ENCODE peak calls at places on chromosomes 6 and 20, in seven cellular contexts. One of them, this sample, is unnamed. For H3K4me1, the result is how much of the 10 kb centered on the place peaks cover.

GRCh38 chr20:14214046-14214445 is 123.4 kb downstream of the FLRT3 start:
- DNase-seq in H9: no peak
- DNase-seq in IMR-90: no peak
- DNase-seq in mesendoderm: no peak
- DNase-seq in H1: no peak
- DNase-seq in trophoblast cell: no peak
- DNase-seq in neuronal stem cell: no peak
- DNase-seq in this sample: no peak

GRCh38 chr6:10418862-10419748 is 4.2 kb upstream of the TFAP2A start:
- DNase-seq in mesendoderm: peak
- DNase-seq in H1: no peak
- DNase-seq in neuronal stem cell: no peak
- DNase-seq in trophoblast cell: peak
- DNase-seq in IMR-90: peak
- DNase-seq in H9: peak
- DNase-seq in this sample: no peak

GRCh38 chr20:33475381-33476160 is 14.3 kb upstream of the CBFA2T2 start:
- DNase-seq in IMR-90: no peak
- DNase-seq in H9: peak
- DNase-seq in mesendoderm: no peak
- DNase-seq in neuronal stem cell: no peak
- DNase-seq in H1: no peak
- DNase-seq in trophoblast cell: no peak
- DNase-seq in this sample: no peak

GRCh38 chr6:67184405-67184804 is 1450.7 kb upstream of the ADGRB3 start:
- DNase-seq in H1: no peak
- DNase-seq in trophoblast cell: no peak
- DNase-seq in IMR-90: no peak
- DNase-seq in H9: no peak
- DNase-seq in mesendoderm: no peak
- DNase-seq in neuronal stem cell: no peak
- DNase-seq in this sample: no peak

GRCh38 chr20:24332956-24333355 is 136.5 kb upstream of the SYNDIG1 start:
- DNase-seq in IMR-90: no peak
- DNase-seq in neuronal stem cell: no peak
- DNase-seq in trophoblast cell: no peak
- DNase-seq in H9: no peak
- DNase-seq in mesendoderm: no peak
- DNase-seq in H1: no peak
- DNase-seq in this sample: no peak

GRCh38 chr20:41245086-41245707 is 72.3 kb downstream of the ZHX3 start:
- DNase-seq in IMR-90: peak
- DNase-seq in H9: peak
- DNase-seq in H1: peak
- DNase-seq in mesendoderm: no peak
- DNase-seq in trophoblast cell: no peak
- DNase-seq in neuronal stem cell: peak
- DNase-seq in this sample: peak

GRCh38 chr6:109978174-109979032 is at the start of gene GPR6:
- DNase-seq in IMR-90: peak
- DNase-seq in neuronal stem cell: peak
- DNase-seq in H1: no peak
- DNase-seq in mesendoderm: peak
- DNase-seq in H9: peak
- DNase-seq in trophoblast cell: peak
- DNase-seq in this sample: peak

GRCh38 chr20:53346266-53346665 is 247.4 kb downstream of the ZNF217 start:
- DNase-seq in mesendoderm: peak
- DNase-seq in neuronal stem cell: no peak
- DNase-seq in IMR-90: no peak
- DNase-seq in H9: no peak
- DNase-seq in H1: no peak
- DNase-seq in trophoblast cell: peak
- DNase-seq in this sample: peak

GRCh38 chr20:59253779-59254319 is 46.6 kb upstream of the EDN3 start:
- DNase-seq in H1: no peak
- DNase-seq in neuronal stem cell: no peak
- DNase-seq in mesendoderm: peak
- DNase-seq in IMR-90: no peak
- DNase-seq in H9: no peak
- DNase-seq in trophoblast cell: no peak
- DNase-seq in this sample: no peak

GRCh38 chr6:32607263-32607987 is 17.8 kb upstream of the HLA-DRB1 start:
- DNase-seq in IMR-90: no peak
- DNase-seq in H1: no peak
- DNase-seq in mesendoderm: no peak
- DNase-seq in trophoblast cell: no peak
- DNase-seq in neuronal stem cell: no peak
- DNase-seq in H9: no peak
- DNase-seq in this sample: no peak

GRCh38 chr6:27726620-27727023 is 185.6 kb downstream of the OR2B2 start:
- DNase-seq in H9: peak
- DNase-seq in neuronal stem cell: no peak
- DNase-seq in trophoblast cell: no peak
- DNase-seq in mesendoderm: peak
- DNase-seq in IMR-90: peak
- DNase-seq in H1: peak
- DNase-seq in this sample: no peak

GRCh38 chr6:300026-300425 is 7.7 kb downstream of the DUSP22 start:
- DNase-seq in mesendoderm: no peak
- DNase-seq in neuronal stem cell: no peak
- DNase-seq in H1: no peak
- DNase-seq in trophoblast cell: no peak
- DNase-seq in IMR-90: no peak
- DNase-seq in H9: no peak
- DNase-seq in this sample: no peak

GRCh38 chr6:16982827-16983226 is 119.0 kb upstream of the STMND1 start:
- DNase-seq in H1: no peak
- DNase-seq in IMR-90: peak
- DNase-seq in neuronal stem cell: no peak
- DNase-seq in H9: no peak
- DNase-seq in trophoblast cell: no peak
- DNase-seq in mesendoderm: no peak
- DNase-seq in this sample: no peak

GRCh38 chr6:24655229-24655628 is 9.2 kb upstream of the KIAA0319 start:
- DNase-seq in H9: no peak
- DNase-seq in H1: no peak
- DNase-seq in mesendoderm: no peak
- DNase-seq in trophoblast cell: no peak
- DNase-seq in neuronal stem cell: no peak
- DNase-seq in IMR-90: no peak
- DNase-seq in this sample: no peak

GRCh38 chr20:37863289-37863688 is 39.6 kb upstream of the VSTM2L start:
- DNase-seq in H9: no peak
- DNase-seq in neuronal stem cell: no peak
- DNase-seq in IMR-90: no peak
- DNase-seq in mesendoderm: no peak
- DNase-seq in H1: no peak
- DNase-seq in trophoblast cell: no peak
- DNase-seq in this sample: no peak

GRCh38 chr6:2038096-2038495 is 207.3 kb downstream of the GMDS start:
- DNase-seq in mesendoderm: no peak
- DNase-seq in H1: no peak
- DNase-seq in trophoblast cell: peak
- DNase-seq in H9: no peak
- DNase-seq in IMR-90: peak
- DNase-seq in neuronal stem cell: no peak
- DNase-seq in this sample: peak

GRCh38 chr20:33583154-33583553 is 79.0 kb upstream of the C20orf144 start:
- DNase-seq in H9: no peak
- DNase-seq in trophoblast cell: no peak
- DNase-seq in mesendoderm: no peak
- DNase-seq in IMR-90: no peak
- DNase-seq in H1: no peak
- DNase-seq in neuronal stem cell: no peak
- DNase-seq in this sample: no peak

GRCh38 chr6:4358414-4359107 is 223.2 kb upstream of the ECI2 start:
- DNase-seq in H9: peak
- DNase-seq in trophoblast cell: peak
- DNase-seq in neuronal stem cell: peak
- DNase-seq in H1: peak
- DNase-seq in mesendoderm: peak
- DNase-seq in IMR-90: peak
- DNase-seq in this sample: peak

GRCh38 chr6:4354181-4354580 is 218.8 kb upstream of the ECI2 start:
- DNase-seq in neuronal stem cell: no peak
- DNase-seq in IMR-90: no peak
- DNase-seq in H1: no peak
- DNase-seq in mesendoderm: peak
- DNase-seq in H9: no peak
- DNase-seq in trophoblast cell: no peak
- DNase-seq in this sample: no peak

GRCh38 chr6:4359108-4359710 is 223.8 kb upstream of the ECI2 start:
- DNase-seq in H1: no peak
- DNase-seq in H9: no peak
- DNase-seq in mesendoderm: no peak
- DNase-seq in neuronal stem cell: no peak
- DNase-seq in IMR-90: peak
- DNase-seq in trophoblast cell: no peak
- DNase-seq in this sample: no peak

GRCh38 chr6:4355241-4355640 is 219.9 kb upstream of the ECI2 start:
- DNase-seq in trophoblast cell: no peak
- DNase-seq in H9: no peak
- DNase-seq in neuronal stem cell: no peak
- DNase-seq in mesendoderm: peak
- DNase-seq in H1: no peak
- DNase-seq in IMR-90: peak
- DNase-seq in this sample: peak

GRCh38 chr6:4356899-4357659 is 221.7 kb upstream of the ECI2 start:
- DNase-seq in mesendoderm: no peak
- DNase-seq in H9: no peak
- DNase-seq in H1: no peak
- DNase-seq in neuronal stem cell: no peak
- DNase-seq in trophoblast cell: no peak
- DNase-seq in IMR-90: no peak
- DNase-seq in this sample: no peak
- H3K18ac ChIP-seq in mesendoderm: no peak
- H3K18ac ChIP-seq in H9: no peak
- H3K18ac ChIP-seq in H1: no peak
- H3K18ac ChIP-seq in neuronal stem cell: peak
- H3K18ac ChIP-seq in trophoblast cell: no peak
- H3K18ac ChIP-seq in IMR-90: no peak
- H3K18ac ChIP-seq in this sample: peak

GRCh38 chr6:169428532-169428931 is 174.9 kb upstream of the THBS2 start:
- DNase-seq in trophoblast cell: no peak
- DNase-seq in H1: no peak
- DNase-seq in mesendoderm: peak
- DNase-seq in IMR-90: no peak
- DNase-seq in H9: no peak
- DNase-seq in neuronal stem cell: peak
- DNase-seq in this sample: no peak
- H2AK5ac ChIP-seq in trophoblast cell: no peak
- H2AK5ac ChIP-seq in H1: no peak
- H2AK5ac ChIP-seq in mesendoderm: no peak
- H2AK5ac ChIP-seq in IMR-90: peak
- H2AK5ac ChIP-seq in H9: no peak
- H2AK5ac ChIP-seq in neuronal stem cell: peak
- H2AK5ac ChIP-seq in this sample: no peak

GRCh38 chr6:138958595-138958994 is 29.5 kb downstream of the REPS1 start:
- DNase-seq in trophoblast cell: no peak
- DNase-seq in mesendoderm: no peak
- DNase-seq in H1: no peak
- DNase-seq in neuronal stem cell: no peak
- DNase-seq in H9: no peak
- DNase-seq in IMR-90: no peak
- DNase-seq in this sample: no peak

GRCh38 chr6:138957903-138958302 is 30.1 kb downstream of the REPS1 start:
- DNase-seq in mesendoderm: no peak
- DNase-seq in H1: no peak
- DNase-seq in H9: no peak
- DNase-seq in IMR-90: no peak
- DNase-seq in trophoblast cell: no peak
- DNase-seq in neuronal stem cell: no peak
- DNase-seq in this sample: no peak

GRCh38 chr6:138957484-138957883 is 30.6 kb downstream of the REPS1 start:
- DNase-seq in neuronal stem cell: no peak
- DNase-seq in IMR-90: no peak
- DNase-seq in H1: no peak
- DNase-seq in trophoblast cell: no peak
- DNase-seq in mesendoderm: no peak
- DNase-seq in H9: no peak
- DNase-seq in this sample: no peak

GRCh38 chr6:138956244-138956924 is 31.7 kb downstream of the REPS1 start:
- DNase-seq in neuronal stem cell: no peak
- DNase-seq in trophoblast cell: no peak
- DNase-seq in mesendoderm: peak
- DNase-seq in IMR-90: no peak
- DNase-seq in H1: no peak
- DNase-seq in H9: no peak
- DNase-seq in this sample: no peak

DNA sequence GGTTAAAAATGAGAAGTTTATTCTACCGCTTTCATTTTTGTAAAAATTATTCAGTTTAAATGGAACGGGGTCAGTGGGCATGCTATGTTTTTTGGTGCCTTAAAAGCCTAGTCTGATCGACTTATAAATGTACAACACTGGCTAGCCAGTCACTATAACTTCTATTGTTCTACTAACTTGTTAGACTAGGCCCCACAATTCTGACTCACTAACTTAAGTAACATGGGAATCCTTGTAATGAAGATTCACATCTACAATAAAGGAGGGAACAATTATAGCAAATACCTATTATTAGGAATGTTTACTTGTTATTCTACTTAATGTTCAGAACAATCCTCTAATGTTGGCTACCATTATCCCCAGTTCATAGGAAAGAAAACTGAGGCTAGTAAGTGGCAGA is 28.5 kb downstream of the REPS1 start:
- DNase-seq in H1: no peak
- DNase-seq in H9: no peak
- DNase-seq in neuronal stem cell: no peak
- DNase-seq in mesendoderm: no peak
- DNase-seq in IMR-90: no peak
- DNase-seq in trophoblast cell: no peak
- DNase-seq in this sample: no peak
- H3K4me1 ChIP-seq in H1: under half
- H3K4me1 ChIP-seq in H9: under half
- H3K4me1 ChIP-seq in neuronal stem cell: under half
- H3K4me1 ChIP-seq in mesendoderm: under half
- H3K4me1 ChIP-seq in IMR-90: under half
- H3K4me1 ChIP-seq in trophoblast cell: under half
- H3K4me1 ChIP-seq in this sample: under half

DNA sequence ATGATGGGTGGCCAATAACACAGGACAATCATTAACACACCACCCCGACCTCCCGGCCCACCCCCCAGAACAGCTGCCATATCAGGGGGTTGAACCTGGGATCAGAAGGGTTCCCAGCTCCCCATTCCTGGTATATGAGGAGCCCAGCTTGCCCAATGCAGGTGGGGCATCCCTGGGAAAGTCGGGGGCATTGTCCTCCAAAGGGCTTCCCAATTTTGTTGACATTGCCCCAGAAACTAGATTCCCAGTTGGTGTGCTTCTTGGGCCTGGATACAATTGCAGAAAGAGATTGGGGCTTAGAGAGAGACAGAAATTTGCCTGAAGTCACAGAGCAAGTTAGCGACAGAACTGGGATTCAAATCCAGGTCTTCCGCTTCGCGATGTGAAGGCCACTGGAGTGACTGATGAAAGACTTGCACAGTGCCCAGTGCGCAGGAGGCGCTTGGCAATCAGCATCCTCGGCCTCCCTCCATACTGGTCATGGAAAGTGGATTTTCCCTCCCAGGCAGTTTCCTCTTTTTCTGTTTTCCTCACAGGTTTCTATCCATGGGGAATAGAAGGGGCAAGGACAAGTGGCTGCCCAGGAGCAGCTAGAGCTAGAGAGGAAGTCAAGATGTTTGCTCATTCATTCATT is 59.5 kb upstream of the TTPAL start:
- DNase-seq in H1: no peak
- DNase-seq in neuronal stem cell: no peak
- DNase-seq in H9: no peak
- DNase-seq in IMR-90: no peak
- DNase-seq in mesendoderm: no peak
- DNase-seq in trophoblast cell: no peak
- DNase-seq in this sample: no peak
- H3K18ac ChIP-seq in H1: no peak
- H3K18ac ChIP-seq in neuronal stem cell: no peak
- H3K18ac ChIP-seq in H9: no peak
- H3K18ac ChIP-seq in IMR-90: no peak
- H3K18ac ChIP-seq in mesendoderm: no peak
- H3K18ac ChIP-seq in trophoblast cell: no peak
- H3K18ac ChIP-seq in this sample: no peak

This sample was measured in mesenchymal stem cell.